ENCODE peak calls at places on chromosomes 1 and 21, in nine cellular contexts. B, K, N, Y, D, X, R, Z and T are unnamed samples.

GRCh38 chr21:45256021-45256911 is 31.4 kb downstream of the POFUT2 start:
- DNase-seq in R (no peak), X (no peak), D (no peak), Z (no peak), K (no peak), B (no peak), Y (no peak), N (peak; percentile 54), T (no peak)

GRCh38 chr1:180720753-180721152 is 88.9 kb downstream of the XPR1 start:
- DNase-seq in K (no peak), Y (no peak), B (no peak), X (no peak), D (no peak), N (no peak), Z (no peak), R (no peak), T (no peak)

GRCh38 chr1:44730741-44731512 is at the start of gene RNU5D-1:
- DNase-seq in X (peak; percentile 97), Z (peak; percentile 97), B (peak; percentile 98), R (peak; percentile 92), N (peak; percentile 93), K (peak; percentile 93), Y (peak; percentile 95), D (peak; percentile 97), T (peak; percentile 85)

GRCh38 chr1:115398745-115399144 is 60.7 kb upstream of the NGF start:
- DNase-seq in K (no peak), R (no peak), Z (no peak), B (no peak), X (no peak), D (no peak), Y (no peak), N (no peak), T (no peak)

GRCh38 chr1:109769335-109770078 is 5.8 kb upstream of the EPS8L3 start:
- DNase-seq in K (no peak), Z (peak; percentile 52), B (no peak), Y (no peak), N (no peak), R (no peak), D (no peak), X (peak; percentile 6), T (peak; percentile 16)

GRCh38 chr21:46114963-46115362 is 17.1 kb downstream of the COL6A2 start:
- DNase-seq in K (no peak), R (no peak), B (no peak), Z (no peak), D (no peak), X (peak; percentile 24), Y (no peak), N (no peak), T (no peak)

GRCh38 chr1:23692308-23692871 is 784 bp downstream of the RPL11 start:
- DNase-seq in K (no peak), Z (no peak), B (no peak), N (no peak), D (no peak), R (no peak), X (no peak), Y (peak; percentile 19), T (no peak)

GRCh38 chr1:200706109-200706720 is 32.5 kb upstream of the CAMSAP2 start:
- DNase-seq in K (no peak), D (no peak), Y (no peak), R (no peak), N (no peak), X (no peak), Z (no peak), B (no peak), T (no peak)

GRCh38 chr1:180133193-180133592 is 21.5 kb upstream of the QSOX1 start:
- DNase-seq in K (no peak), D (no peak), Z (no peak), N (no peak), R (no peak), B (no peak), Y (no peak), X (no peak), T (no peak)

GRCh38 chr1:42175314-42176054 is 10.9 kb upstream of the GUCA2A start:
- DNase-seq in X (no peak), B (no peak), K (no peak), D (no peak), Z (no peak), N (no peak), Y (no peak), R (no peak), T (no peak)

GRCh38 chr1:211985556-211986264 is 49.6 kb downstream of the INTS7 start:
- DNase-seq in B (no peak), Y (no peak), R (no peak), Z (no peak), D (no peak), X (no peak), K (no peak), N (no peak), T (no peak)

GRCh38 chr1:27325286-27325685 is 3.3 kb downstream of the TMEM222 start:
- DNase-seq in B (no peak), Y (no peak), R (no peak), D (no peak), K (no peak), N (no peak), X (no peak), Z (no peak), T (no peak)

GRCh38 chr1:119310301-119310700 is 58.3 kb upstream of the HAO2 start:
- DNase-seq in R (no peak), N (no peak), K (no peak), Y (no peak), D (peak; percentile 70), B (no peak), Z (no peak), X (no peak), T (no peak)

GRCh38 chr1:165129568-165130164 is 226.8 kb downstream of the LMX1A start:
- DNase-seq in K (peak; percentile 84), Y (peak; percentile 3), N (no peak), Z (peak; percentile 91), D (peak; percentile 91), X (no peak), B (peak; percentile 66), R (no peak), T (no peak)

GRCh38 chr1:153775432-153776311 is 465 bp downstream of the SLC27A3 start:
- DNase-seq in X (peak; percentile 78), K (peak; percentile 53), R (no peak), B (peak; percentile 72), Z (peak; percentile 81), Y (peak; percentile 68), D (peak; percentile 80), N (no peak), T (peak; percentile 15)

GRCh38 chr1:115409853-115410150 is 71.8 kb upstream of the NGF start:
- DNase-seq in X (no peak), K (no peak), R (no peak), Y (no peak), N (no peak), B (no peak), D (no peak), Z (no peak), T (no peak)

GRCh38 chr1:203629509-203630082 is 3.0 kb downstream of the ATP2B4 start:
- DNase-seq in R (no peak), D (peak; percentile 70), Y (peak; percentile 60), B (no peak), N (peak; percentile 79), K (peak; percentile 71), Z (no peak), X (peak; percentile 73), T (peak; percentile 7)